ENCODE peak calls at places on chromosomes 5 and 9, in ten cellular contexts. I, V, C, E, T, U, M, L, W and Z are unnamed samples.

GRCh38 chr5:147310059-147310704 is 75.4 kb downstream of the STK32A start:
- DNase-seq in M (peak), T (peak), L (peak), V (peak), U (peak), E (peak), W (peak), I (no peak), C (no peak), Z (no peak)

GRCh38 chr9:78210841-78211301 is 25.0 kb upstream of the CEP78 start:
- DNase-seq in M (no peak), E (no peak), T (no peak), L (no peak), U (no peak), V (no peak), C (peak), W (no peak), I (peak), Z (no peak)

GRCh38 chr9:129290606-129291005 is 112.5 kb upstream of the IER5L start:
- DNase-seq in I (no peak), M (no peak), W (no peak), C (no peak), L (no peak), U (no peak), E (no peak), V (no peak), T (peak), Z (no peak)

GRCh38 chr5:134887593-134888159 is 13.5 kb downstream of the TXNDC15 start:
- DNase-seq in E (no peak), L (no peak), M (no peak), I (no peak), V (no peak), C (no peak), T (no peak), U (no peak), W (no peak), Z (no peak)

GRCh38 chr5:142512041-142512679 is 173.7 kb downstream of the FGF1 start:
- DNase-seq in V (peak), I (no peak), C (no peak), L (no peak), T (peak), E (no peak), M (no peak), U (no peak), W (peak), Z (no peak)

GRCh38 chr9:36997414-36997813 is 36.7 kb downstream of the PAX5 start:
- DNase-seq in M (no peak), L (no peak), E (no peak), U (no peak), V (no peak), T (no peak), W (no peak), I (no peak), C (no peak), Z (no peak)

GRCh38 chr5:76641514-76642120 is 18.4 kb upstream of the F2RL2 start:
- DNase-seq in E (peak), C (peak), L (peak), V (peak), T (no peak), W (peak), U (peak), M (peak), I (peak), Z (peak)

GRCh38 chr9:92781902-92782301 is 17.3 kb upstream of the BICD2 start:
- DNase-seq in V (no peak), E (no peak), W (no peak), M (no peak), C (no peak), L (peak), U (no peak), I (peak), T (no peak), Z (no peak)

GRCh38 chr5:172530406-172530805 is 76.1 kb upstream of the SH3PXD2B start:
- DNase-seq in C (no peak), T (no peak), U (peak), I (no peak), V (no peak), L (no peak), M (no peak), E (no peak), W (no peak), Z (no peak)

GRCh38 chr9:33211695-33212393 is 28.1 kb upstream of the SPINK4 start:
- DNase-seq in I (no peak), L (peak), M (peak), W (no peak), T (no peak), V (peak), C (no peak), U (no peak), E (peak), Z (no peak)

GRCh38 chr5:155275214-155275613 is 261.7 kb downstream of the KIF4B start:
- DNase-seq in C (no peak), T (no peak), M (no peak), U (no peak), E (no peak), W (no peak), L (no peak), I (no peak), V (no peak), Z (no peak)

GRCh38 chr5:171724771-171725609 is 60.6 kb upstream of the SMIM23 start:
- DNase-seq in W (no peak), L (peak), T (no peak), E (peak), I (no peak), V (no peak), C (no peak), U (no peak), M (no peak), Z (no peak)

GRCh38 chr9:112332977-112333638 is at the start of gene PTBP3:
- DNase-seq in U (peak), T (peak), L (peak), I (peak), W (peak), E (peak), V (peak), C (peak), M (peak), Z (no peak)

GRCh38 chr9:84597131-84597530 is 72.4 kb upstream of the NTRK2 start:
- DNase-seq in I (no peak), E (no peak), T (no peak), U (no peak), V (no peak), M (no peak), L (no peak), W (no peak), C (peak), Z (no peak)

GRCh38 chr9:6944093-6944551 is 186.3 kb downstream of the KDM4C start:
- DNase-seq in L (peak), M (no peak), E (peak), I (peak), V (peak), C (no peak), T (no peak), W (no peak), U (no peak), Z (no peak)

GRCh38 chr5:134651531-134651930 is 2.9 kb downstream of the SEC24A start:
- DNase-seq in U (no peak), I (no peak), L (no peak), C (no peak), T (no peak), V (no peak), W (no peak), M (no peak), E (no peak), Z (no peak)

DNA sequence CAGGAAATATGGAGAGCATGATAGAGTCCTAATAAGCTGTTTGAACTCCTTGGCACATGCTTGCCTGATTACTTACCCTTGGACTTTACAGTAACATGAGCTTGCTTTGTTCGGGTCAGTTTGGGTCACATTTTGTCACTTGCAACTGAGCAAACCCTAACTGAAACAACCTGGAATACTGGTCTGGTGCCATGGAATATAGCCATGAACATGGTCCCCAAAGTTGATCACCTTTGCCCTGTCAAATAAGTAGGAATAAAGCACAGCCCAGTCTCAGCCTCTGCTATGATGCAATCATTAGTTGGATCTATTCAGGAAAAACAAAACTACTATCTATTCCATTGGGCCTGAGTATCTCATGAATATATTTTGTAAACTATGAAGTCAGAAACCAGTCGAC is 18.2 kb downstream of the CDO1 start:
- DNase-seq in W (no peak), M (no peak), V (no peak), I (no peak), U (no peak), E (no peak), L (no peak), T (no peak), C (no peak), Z (no peak)
- H3K4me3 ChIP-seq in W (no peak), M (no peak), V (no peak), I (no peak), U (no peak), E (no peak), L (no peak), T (no peak), C (no peak), Z (no peak)

GRCh38 chr9:95055337-95055850 is 262.1 kb downstream of the FANCC start:
- DNase-seq in W (no peak), C (no peak), E (no peak), U (no peak), L (no peak), V (peak), I (no peak), M (no peak), T (no peak), Z (no peak)
- H3K4me3 ChIP-seq in W (peak), C (no peak), E (no peak), U (no peak), L (no peak), V (peak), I (no peak), M (no peak), T (peak), Z (no peak)

DNA sequence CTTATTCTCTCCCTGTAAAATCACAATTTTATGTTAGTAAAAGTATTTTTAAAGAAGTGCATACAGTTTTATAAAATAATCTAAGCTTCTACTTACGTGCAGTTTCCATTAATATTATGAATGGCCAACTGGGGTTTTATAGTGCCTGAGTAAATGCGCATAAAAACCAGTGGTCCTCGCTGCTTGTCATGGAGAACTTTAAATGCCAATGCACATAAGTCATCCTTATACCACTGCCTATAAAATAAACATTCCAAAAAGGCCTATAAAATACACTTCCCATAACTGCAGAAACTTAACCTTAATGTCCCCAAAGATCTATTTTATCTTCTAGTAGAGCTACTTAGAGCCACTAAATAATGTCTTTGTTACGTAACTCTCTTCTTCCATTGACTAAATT is 28.5 kb downstream of the GFM2 start:
- DNase-seq in T (no peak), W (no peak), U (no peak), E (no peak), M (no peak), L (no peak), V (no peak), C (no peak), I (no peak), Z (peak)
- H3K4me3 ChIP-seq in T (no peak), W (no peak), U (no peak), E (no peak), M (no peak), L (no peak), V (no peak), C (no peak), I (no peak), Z (no peak)

GRCh38 chr5:1317921-1318565 is 23.2 kb upstream of the TERT start:
- DNase-seq in I (no peak), W (no peak), T (no peak), E (no peak), L (no peak), V (no peak), C (no peak), M (no peak), U (no peak), Z (no peak)

GRCh38 chr5:1316588-1316902 is 21.7 kb upstream of the TERT start:
- DNase-seq in C (no peak), I (no peak), T (no peak), V (no peak), E (no peak), L (no peak), W (no peak), M (no peak), U (no peak), Z (no peak)

GRCh38 chr5:1315018-1315708 is 20.3 kb upstream of the TERT start:
- DNase-seq in U (no peak), E (no peak), M (no peak), L (no peak), W (no peak), C (no peak), T (peak), V (no peak), I (no peak), Z (no peak)

GRCh38 chr5:1315709-1316587 is 21.1 kb upstream of the TERT start:
- DNase-seq in T (peak), U (peak), I (peak), V (peak), M (peak), L (peak), W (no peak), E (peak), C (peak), Z (peak)

GRCh38 chr5:1316941-1317340 is 22.1 kb upstream of the TERT start:
- DNase-seq in E (no peak), C (no peak), M (no peak), L (no peak), T (no peak), W (no peak), V (no peak), I (no peak), U (no peak), Z (no peak)
- H3K4me3 ChIP-seq in E (no peak), C (no peak), M (no peak), L (no peak), T (no peak), W (no peak), V (no peak), I (peak), U (no peak), Z (no peak)

DNA sequence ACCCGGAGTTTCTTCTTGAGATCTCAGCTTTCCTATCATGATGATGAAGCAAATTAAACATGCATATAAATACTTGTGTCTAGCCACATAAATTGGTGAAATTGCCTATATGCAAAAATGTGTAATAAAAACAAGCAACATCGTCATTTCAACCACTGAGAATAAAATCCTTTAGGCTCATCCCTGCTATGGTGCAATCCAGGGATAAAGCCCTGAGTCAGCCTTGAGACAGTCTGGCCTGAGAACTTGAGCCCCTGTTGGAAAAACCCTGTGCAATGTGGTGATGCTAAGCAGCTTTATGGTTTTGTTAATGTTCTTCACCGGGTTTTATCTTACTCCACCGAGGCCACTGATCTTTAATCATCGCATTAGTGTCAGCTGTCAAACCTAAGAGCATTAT is 170.5 kb downstream of the DCP2 start:
- DNase-seq in C (no peak), U (no peak), W (no peak), L (peak), I (no peak), T (no peak), V (peak), M (no peak), E (peak), Z (no peak)
- H3K4me3 ChIP-seq in C (no peak), U (no peak), W (no peak), L (no peak), I (no peak), T (no peak), V (no peak), M (no peak), E (no peak), Z (no peak)

DNA sequence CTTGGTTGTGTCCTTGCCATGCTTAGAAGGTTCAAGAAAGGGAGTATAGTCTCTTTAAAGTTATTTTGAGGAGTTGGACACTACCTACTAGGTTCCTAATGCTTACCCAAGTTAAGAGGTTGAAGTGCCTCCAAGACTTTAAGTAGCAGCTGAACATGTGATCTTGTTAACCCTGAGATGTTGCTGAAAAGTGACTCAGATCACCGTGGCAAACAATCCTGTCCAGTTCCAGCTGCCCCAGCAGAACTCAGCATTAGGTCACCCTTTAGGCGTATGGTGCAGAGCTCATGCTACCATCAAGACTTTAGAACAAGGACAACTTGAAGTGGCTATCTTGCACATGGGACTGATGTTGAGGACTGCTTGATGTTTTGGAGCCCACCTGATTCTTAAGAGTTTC is 22.5 kb downstream of the ZNF462 start:
- DNase-seq in C (no peak), I (no peak), M (no peak), E (peak), T (peak), W (no peak), U (no peak), L (peak), V (peak), Z (no peak)
- H3K4me3 ChIP-seq in C (no peak), I (no peak), M (no peak), E (no peak), T (peak), W (no peak), U (no peak), L (no peak), V (no peak), Z (no peak)

GRCh38 chr5:132226516-132227234 is 978 bp downstream of the P4HA2 start:
- DNase-seq in T (no peak), M (peak), W (peak), V (peak), U (peak), C (no peak), E (peak), L (no peak), I (no peak), Z (no peak)

GRCh38 chr5:132227485-132228240 is at the start of gene P4HA2:
- DNase-seq in L (peak), C (peak), M (peak), T (peak), E (peak), I (no peak), W (peak), V (peak), U (peak), Z (peak)

GRCh38 chr5:132227235-132227484 is 493 bp downstream of the P4HA2 start:
- DNase-seq in E (no peak), M (no peak), T (no peak), L (no peak), V (peak), I (no peak), W (peak), C (no peak), U (no peak), Z (no peak)

GRCh38 chr5:132229236-132229635 is 1.6 kb upstream of the P4HA2 start:
- DNase-seq in V (no peak), T (no peak), M (peak), W (no peak), U (no peak), I (no peak), L (no peak), C (no peak), E (no peak), Z (no peak)

DNA sequence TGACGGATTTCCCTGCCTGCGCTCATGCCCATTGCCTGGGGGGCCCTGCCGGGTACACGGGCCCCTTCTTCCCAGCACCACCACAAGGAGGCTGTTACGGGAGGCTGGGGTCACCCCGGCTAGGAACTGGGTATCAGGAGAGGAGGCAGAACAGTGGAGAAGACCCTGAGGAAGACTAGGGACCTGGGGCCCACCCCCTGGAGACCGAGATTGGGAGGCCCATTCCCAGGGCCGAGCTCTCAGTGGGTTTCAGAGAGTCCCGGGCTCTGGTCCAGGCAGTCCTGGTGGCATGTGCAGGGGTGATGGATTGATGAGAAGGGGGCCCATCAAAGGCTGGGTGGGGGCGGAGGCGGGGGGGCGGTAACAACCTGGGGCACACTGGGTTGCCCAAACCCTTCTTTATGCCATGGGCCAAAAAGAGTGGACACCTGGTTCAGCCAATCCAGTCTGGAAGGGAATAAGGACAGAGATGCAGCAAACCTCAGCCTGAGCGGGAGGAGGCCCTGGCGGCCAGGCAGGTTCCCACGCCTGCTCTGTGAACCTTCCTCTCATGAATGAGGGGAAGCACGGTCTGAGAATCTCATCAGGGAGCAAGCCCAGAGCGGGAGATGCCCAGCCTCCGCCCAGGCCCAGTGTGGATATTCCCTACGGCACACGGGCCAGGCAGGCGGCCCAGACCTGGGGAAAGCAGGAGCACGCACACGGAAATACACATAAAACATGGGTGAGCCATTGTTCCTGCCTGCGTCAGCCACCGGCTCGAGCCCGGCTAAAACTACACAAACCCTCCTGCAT is 785 bp upstream of the P4HA2 start:
- DNase-seq in E (no peak), V (no peak), C (no peak), T (no peak), U (peak), I (no peak), M (peak), L (no peak), W (peak), Z (no peak)
- H3K4me3 ChIP-seq in E (peak), V (peak), C (peak), T (peak), U (no peak), I (no peak), M (peak), L (peak), W (peak), Z (peak)

GRCh38 chr5:175484824-175485223 is 6.5 kb downstream of the SFXN1 start:
- DNase-seq in L (no peak), W (no peak), T (no peak), V (no peak), E (no peak), U (no peak), C (no peak), I (no peak), M (no peak), Z (no peak)
- H3K4me3 ChIP-seq in L (no peak), W (no peak), T (no peak), V (no peak), E (no peak), U (no peak), C (no peak), I (no peak), M (no peak), Z (no peak)

GRCh38 chr5:148829248-148829594 is 2.8 kb downstream of the ADRB2 start:
- DNase-seq in C (no peak), E (no peak), U (no peak), M (no peak), W (no peak), T (no peak), L (no peak), V (no peak), I (no peak), Z (no peak)
- H3K4me3 ChIP-seq in C (no peak), E (no peak), U (no peak), M (no peak), W (peak), T (peak), L (peak), V (peak), I (peak), Z (no peak)